ENCODE peak calls at places on chromosome 1, in nine cellular contexts. M is substantia nigra; O is cardiac muscle cell; C is lower leg skin; X is COLO829; J is bronchial epithelial cell; B is colonic mucosa; Z is activated CD4-positive, alpha-beta T cell treated with anti-CD3 and anti-CD28 coated beads, Interleukin-2, amount 50 U/mL, for 1 hour; U is nephron progenitor cell. V is an unnamed sample.

GRCh38 chr1:93993731-93994130 is 84.5 kb upstream of the GCLM start:
- DNase-seq in C (no peak), J (peak; percentile 72), X (peak; percentile 46), B (no peak), M (no peak), U (no peak), Z (no peak), O (peak; percentile 33), V (no peak)

GRCh38 chr1:224736619-224737352 is 120.7 kb downstream of the CNIH3 start:
- DNase-seq in Z (no peak), J (peak; percentile 18), O (peak; percentile 69), M (peak; percentile 13), X (peak; percentile 98), B (no peak), U (no peak), C (peak; percentile 49), V (no peak)

GRCh38 chr1:173775578-173776196 is 48.8 kb upstream of the DARS2 start:
- DNase-seq in X (no peak), B (no peak), J (no peak), U (no peak), M (no peak), Z (no peak), C (no peak), O (no peak), V (no peak)

GRCh38 chr1:5915587-5916571 is 76.3 kb downstream of the NPHP4 start:
- DNase-seq in M (no peak), C (no peak), J (peak; percentile 47), Z (peak; percentile 14), B (no peak), O (peak; percentile 64), U (peak; percentile 25), X (peak; percentile 74), V (peak; percentile 52)

GRCh38 chr1:26072305-26072704 is 4.9 kb upstream of the TRIM63 start:
- DNase-seq in Z (no peak), B (no peak), O (no peak), J (no peak), M (no peak), C (no peak), X (no peak), U (no peak), V (no peak)

GRCh38 chr1:206540044-206540758 is 32.9 kb downstream of the RASSF5 start:
- DNase-seq in X (no peak), J (no peak), O (peak; percentile 33), M (peak; percentile 31), C (no peak), B (peak; percentile 82), Z (no peak), U (no peak), V (peak; percentile 28)

GRCh38 chr1:67484492-67484891 is 54.3 kb upstream of the SERBP1 start:
- DNase-seq in M (no peak), B (no peak), X (no peak), O (peak; percentile 38), J (no peak), Z (no peak), C (no peak), U (no peak), V (no peak)

GRCh38 chr1:223538921-223539445 is 126.5 kb downstream of the CAPN8 start:
- DNase-seq in M (peak; percentile 8), C (no peak), O (no peak), J (no peak), U (no peak), Z (no peak), X (no peak), B (no peak), V (no peak)

GRCh38 chr1:2506007-2506860 is 20.2 kb downstream of the PANK4 start:
- DNase-seq in X (no peak), C (no peak), Z (no peak), U (no peak), O (no peak), M (no peak), B (no peak), J (peak; percentile 18), V (no peak)

GRCh38 chr1:243672675-243673074 is 177.4 kb downstream of the AKT3 start:
- DNase-seq in U (no peak), M (no peak), O (no peak), C (no peak), Z (no peak), B (no peak), J (no peak), X (no peak), V (no peak)

GRCh38 chr1:181208076-181208475 is 119.6 kb downstream of the IER5 start:
- DNase-seq in M (no peak), J (no peak), O (no peak), Z (no peak), C (no peak), U (no peak), B (no peak), X (no peak), V (no peak)

GRCh38 chr1:174788981-174789380 is 210.8 kb upstream of the CACYBP start:
- DNase-seq in X (no peak), M (no peak), C (no peak), U (no peak), Z (no peak), B (no peak), O (peak; percentile 46), J (peak; percentile 94), V (no peak)

GRCh38 chr1:190178827-190179226 is 298.8 kb downstream of the BRINP3 start:
- DNase-seq in O (no peak), J (no peak), B (no peak), Z (no peak), X (no peak), C (no peak), U (no peak), M (no peak), V (no peak)

GRCh38 chr1:21299007-21299406 is 8.7 kb upstream of the ECE1 start:
- DNase-seq in C (no peak), O (no peak), Z (no peak), U (no peak), J (peak; percentile 84), B (peak; percentile 69), M (no peak), X (no peak), V (peak; percentile 55)

GRCh38 chr1:59422921-59423575 is 126.2 kb downstream of the FGGY start:
- DNase-seq in U (no peak), M (peak; percentile 32), J (no peak), C (peak; percentile 85), B (peak; percentile 81), O (peak; percentile 84), X (no peak), Z (no peak), V (peak; percentile 20)

GRCh38 chr1:39788758-39789570 is at the start of gene BMP8B:
- DNase-seq in M (peak; percentile 9), U (peak; percentile 48), Z (peak; percentile 28), X (peak; percentile 22), J (no peak), O (peak; percentile 18), B (peak; percentile 78), C (no peak), V (peak; percentile 77)

GRCh38 chr1:15692121-15692682 is 8.1 kb downstream of the PLEKHM2 start:
- DNase-seq in O (no peak), J (no peak), M (no peak), C (no peak), U (no peak), X (no peak), Z (no peak), B (no peak), V (no peak)

GRCh38 chr1:59972216-59972924 is 45.8 kb upstream of the CYP2J2 start:
- DNase-seq in B (no peak), M (no peak), Z (no peak), O (no peak), J (no peak), U (no peak), C (no peak), X (no peak), V (no peak)